ENCODE peak calls at places on chromosomes 1 and 21, in five cellular contexts. D, S, Z, I and J are unnamed samples.

GRCh38 chr1:226738421-226738994 is 574 bp downstream of the ITPKB start:
- DNase-seq in Z (no peak), S (peak; percentile 23), I (no peak), D (no peak), J (no peak)

GRCh38 chr21:42636535-42636914 is 16.9 kb upstream of the PDE9A start:
- DNase-seq in I (no peak), S (peak; percentile 96), Z (peak; percentile 30), D (peak; percentile 76), J (peak; percentile 18)

GRCh38 chr21:41901099-41901498 is 22.0 kb upstream of the PRDM15 start:
- DNase-seq in I (no peak), S (no peak), Z (no peak), D (no peak), J (no peak)

GRCh38 chr1:59242345-59242744 is 54.5 kb upstream of the FGGY start:
- DNase-seq in Z (no peak), I (no peak), S (peak; percentile 21), D (no peak), J (no peak)

GRCh38 chr1:183040600-183040999 is 17.4 kb downstream of the LAMC1 start:
- DNase-seq in I (no peak), S (peak; percentile 94), D (no peak), Z (no peak), J (no peak)

GRCh38 chr1:94974824-94975223 is 47.9 kb upstream of the CNN3 start:
- DNase-seq in S (peak; percentile 65), D (no peak), I (no peak), Z (peak; percentile 60), J (no peak)

GRCh38 chr1:96865731-96866684 is 144.4 kb downstream of the PTBP2 start:
- DNase-seq in I (no peak), Z (peak; percentile 98), S (peak; percentile 100), D (peak; percentile 99), J (peak; percentile 98)

GRCh38 chr1:218284377-218284916 is 646 bp upstream of the RRP15 start:
- DNase-seq in I (no peak), S (no peak), Z (no peak), D (no peak), J (no peak)

GRCh38 chr1:151399890-151400235 is 490 bp downstream of the PSMB4 start:
- DNase-seq in S (peak; percentile 12), D (no peak), I (no peak), Z (peak; percentile 8), J (no peak)

GRCh38 chr21:31670065-31670464 is 10.6 kb downstream of the SOD1 start:
- DNase-seq in S (peak; percentile 15), D (peak; percentile 35), Z (no peak), I (no peak), J (no peak)

GRCh38 chr1:147567594-147568381 is 26.5 kb downstream of the BCL9 start:
- DNase-seq in D (no peak), I (peak; percentile 27), S (no peak), Z (no peak), J (no peak)

GRCh38 chr1:226474443-226475111 is 66.7 kb upstream of the PARP1 start:
- DNase-seq in I (no peak), S (no peak), D (no peak), Z (no peak), J (no peak)

GRCh38 chr1:247175458-247175857 is 3.6 kb upstream of the ZNF124 start:
- DNase-seq in D (no peak), I (no peak), S (peak; percentile 34), Z (no peak), J (no peak)

GRCh38 chr1:89715677-89716076 is 82.8 kb downstream of the LRRC8C start:
- DNase-seq in D (no peak), S (no peak), Z (no peak), I (no peak), J (no peak)

GRCh38 chr1:1058921-1059493 is 15.1 kb downstream of the RNF223 start:
- DNase-seq in D (no peak), Z (no peak), S (no peak), I (no peak), J (no peak)

GRCh38 chr1:230572121-230573083 is 69.9 kb upstream of the COG2 start:
- DNase-seq in I (peak; percentile 71), S (peak; percentile 3), Z (no peak), D (no peak), J (no peak)

GRCh38 chr1:105664495-105664894 is 1392.0 kb upstream of the PRMT6 start:
- DNase-seq in D (no peak), Z (no peak), I (no peak), S (no peak), J (no peak)

GRCh38 chr1:42420911-42421585 is 34.8 kb downstream of the ZMYND12 start:
- DNase-seq in S (peak; percentile 96), Z (peak; percentile 85), I (peak; percentile 80), D (peak; percentile 53), J (peak; percentile 19)

GRCh38 chr1:78292361-78292760 is 198.4 kb upstream of the PTGFR start:
- DNase-seq in I (no peak), Z (peak; percentile 90), S (no peak), D (peak; percentile 91), J (peak; percentile 92)

GRCh38 chr1:181423301-181423918 is 59.9 kb upstream of the CACNA1E start:
- DNase-seq in D (peak; percentile 6), Z (peak; percentile 6), I (no peak), S (peak; percentile 7), J (no peak)

GRCh38 chr1:227803933-227804332 is 11.5 kb upstream of the PRSS38 start:
- DNase-seq in S (no peak), I (no peak), D (no peak), Z (no peak), J (no peak)

GRCh38 chr1:6280761-6281451 is 20.0 kb upstream of the GPR153 start:
- DNase-seq in D (no peak), Z (no peak), S (peak; percentile 20), I (peak; percentile 50), J (no peak)

GRCh38 chr1:25256578-25257129 is 9.4 kb upstream of the RSRP1 start:
- DNase-seq in S (peak; percentile 62), Z (no peak), D (no peak), I (no peak), J (no peak)

GRCh38 chr1:181452746-181453145 is 30.6 kb upstream of the CACNA1E start:
- DNase-seq in Z (no peak), D (no peak), S (no peak), I (no peak), J (no peak)

GRCh38 chr1:63405987-63406386 is 38.6 kb downstream of the ALG6 start:
- DNase-seq in D (no peak), S (no peak), I (no peak), Z (no peak), J (no peak)

GRCh38 chr1:38027201-38028104 is 14.9 kb downstream of the UTP11 start:
- DNase-seq in I (no peak), S (no peak), Z (no peak), D (no peak), J (no peak)